ENCODE peak calls at places on chromosomes 7 and 10, in five cellular contexts. One of them, this sample, is unnamed.

GRCh38 chr10:13957856-13958255 is 371.1 kb downstream of the PRPF18 start:
- DNase-seq in A549: no peak
- DNase-seq in osteocyte: no peak
- DNase-seq in activated CD8-positive, alpha-beta T cell treated with anti-CD3 and anti-CD28 coated beads for 36 hours: no peak
- DNase-seq in pancreas: no peak
- DNase-seq in this sample: no peak

GRCh38 chr10:96650958-96651357 is 64.1 kb upstream of the TM9SF3 start:
- DNase-seq in osteocyte: no peak
- DNase-seq in pancreas: no peak
- DNase-seq in A549: no peak
- DNase-seq in activated CD8-positive, alpha-beta T cell treated with anti-CD3 and anti-CD28 coated beads for 36 hours: peak
- DNase-seq in this sample: no peak

GRCh38 chr7:105978035-105978434 is 15.0 kb downstream of the CDHR3 start:
- DNase-seq in A549: no peak
- DNase-seq in osteocyte: no peak
- DNase-seq in activated CD8-positive, alpha-beta T cell treated with anti-CD3 and anti-CD28 coated beads for 36 hours: no peak
- DNase-seq in pancreas: no peak
- DNase-seq in this sample: no peak

GRCh38 chr7:51160990-51161615 is 155.5 kb downstream of the COBL start:
- DNase-seq in pancreas: peak
- DNase-seq in A549: peak
- DNase-seq in osteocyte: peak
- DNase-seq in activated CD8-positive, alpha-beta T cell treated with anti-CD3 and anti-CD28 coated beads for 36 hours: peak
- DNase-seq in this sample: peak

GRCh38 chr7:43220250-43220649 is 107.8 kb downstream of the HECW1 start:
- DNase-seq in osteocyte: no peak
- DNase-seq in pancreas: no peak
- DNase-seq in A549: no peak
- DNase-seq in activated CD8-positive, alpha-beta T cell treated with anti-CD3 and anti-CD28 coated beads for 36 hours: no peak
- DNase-seq in this sample: no peak

GRCh38 chr7:116953727-116954442 is 584 bp downstream of the ST7 start:
- DNase-seq in pancreas: peak
- DNase-seq in activated CD8-positive, alpha-beta T cell treated with anti-CD3 and anti-CD28 coated beads for 36 hours: no peak
- DNase-seq in osteocyte: peak
- DNase-seq in A549: peak
- DNase-seq in this sample: peak

GRCh38 chr10:5105626-5106025 is 11.4 kb downstream of the AKR1C3 start:
- DNase-seq in activated CD8-positive, alpha-beta T cell treated with anti-CD3 and anti-CD28 coated beads for 36 hours: no peak
- DNase-seq in osteocyte: no peak
- DNase-seq in pancreas: no peak
- DNase-seq in A549: no peak
- DNase-seq in this sample: peak

GRCh38 chr10:131047501-131047900 is 264.0 kb downstream of the TCERG1L start:
- DNase-seq in pancreas: no peak
- DNase-seq in osteocyte: no peak
- DNase-seq in activated CD8-positive, alpha-beta T cell treated with anti-CD3 and anti-CD28 coated beads for 36 hours: no peak
- DNase-seq in A549: no peak
- DNase-seq in this sample: no peak

GRCh38 chr7:7761340-7761973 is 43.0 kb upstream of the RPA3 start:
- DNase-seq in pancreas: no peak
- DNase-seq in A549: peak
- DNase-seq in activated CD8-positive, alpha-beta T cell treated with anti-CD3 and anti-CD28 coated beads for 36 hours: no peak
- DNase-seq in osteocyte: no peak
- DNase-seq in this sample: peak

GRCh38 chr10:95880704-95881103 is 27.1 kb upstream of the CC2D2B start:
- DNase-seq in pancreas: no peak
- DNase-seq in activated CD8-positive, alpha-beta T cell treated with anti-CD3 and anti-CD28 coated beads for 36 hours: no peak
- DNase-seq in A549: no peak
- DNase-seq in osteocyte: no peak
- DNase-seq in this sample: no peak

GRCh38 chr10:87594181-87594580 is 65.5 kb upstream of the PAPSS2 start:
- DNase-seq in osteocyte: no peak
- DNase-seq in pancreas: no peak
- DNase-seq in A549: no peak
- DNase-seq in activated CD8-positive, alpha-beta T cell treated with anti-CD3 and anti-CD28 coated beads for 36 hours: no peak
- DNase-seq in this sample: no peak

GRCh38 chr10:99917963-99918825 is 91.6 kb downstream of the DNMBP start:
- DNase-seq in osteocyte: peak
- DNase-seq in A549: peak
- DNase-seq in pancreas: peak
- DNase-seq in activated CD8-positive, alpha-beta T cell treated with anti-CD3 and anti-CD28 coated beads for 36 hours: no peak
- DNase-seq in this sample: no peak

GRCh38 chr10:52668024-52668423 is 104.6 kb downstream of the MBL2 start:
- DNase-seq in osteocyte: no peak
- DNase-seq in activated CD8-positive, alpha-beta T cell treated with anti-CD3 and anti-CD28 coated beads for 36 hours: no peak
- DNase-seq in A549: no peak
- DNase-seq in pancreas: no peak
- DNase-seq in this sample: no peak

GRCh38 chr10:85971494-85971893 is 395.1 kb downstream of the GRID1 start:
- DNase-seq in A549: no peak
- DNase-seq in activated CD8-positive, alpha-beta T cell treated with anti-CD3 and anti-CD28 coated beads for 36 hours: no peak
- DNase-seq in pancreas: no peak
- DNase-seq in osteocyte: no peak
- DNase-seq in this sample: no peak

GRCh38 chr7:32143271-32143670 is 73.1 kb upstream of the PDE1C start:
- DNase-seq in A549: no peak
- DNase-seq in pancreas: no peak
- DNase-seq in osteocyte: no peak
- DNase-seq in activated CD8-positive, alpha-beta T cell treated with anti-CD3 and anti-CD28 coated beads for 36 hours: no peak
- DNase-seq in this sample: no peak

GRCh38 chr7:44484482-44485313 is 5.8 kb downstream of the NUDCD3 start:
- DNase-seq in activated CD8-positive, alpha-beta T cell treated with anti-CD3 and anti-CD28 coated beads for 36 hours: no peak
- DNase-seq in A549: no peak
- DNase-seq in osteocyte: no peak
- DNase-seq in pancreas: no peak
- DNase-seq in this sample: no peak

GRCh38 chr10:127492607-127493250 is 56.4 kb upstream of the NPS start:
- DNase-seq in pancreas: no peak
- DNase-seq in osteocyte: no peak
- DNase-seq in A549: peak
- DNase-seq in activated CD8-positive, alpha-beta T cell treated with anti-CD3 and anti-CD28 coated beads for 36 hours: no peak
- DNase-seq in this sample: peak
- TF ChIP-seq CTCF in pancreas: no peak
- TF ChIP-seq CTCF in osteocyte: peak
- TF ChIP-seq CTCF in A549: peak
- TF ChIP-seq CTCF in activated CD8-positive, alpha-beta T cell treated with anti-CD3 and anti-CD28 coated beads for 36 hours: no peak
- TF ChIP-seq CTCF in this sample: peak

GRCh38 chr10:11095374-11095785 is 77.7 kb downstream of the CELF2 start:
- DNase-seq in A549: no peak
- DNase-seq in activated CD8-positive, alpha-beta T cell treated with anti-CD3 and anti-CD28 coated beads for 36 hours: no peak
- DNase-seq in osteocyte: no peak
- DNase-seq in pancreas: no peak
- DNase-seq in this sample: no peak
- TF ChIP-seq CTCF in A549: no peak
- TF ChIP-seq CTCF in activated CD8-positive, alpha-beta T cell treated with anti-CD3 and anti-CD28 coated beads for 36 hours: no peak
- TF ChIP-seq CTCF in osteocyte: no peak
- TF ChIP-seq CTCF in pancreas: no peak
- TF ChIP-seq CTCF in this sample: no peak

GRCh38 chr7:1922870-1923236 is 252.8 kb downstream of the ELFN1 start:
- DNase-seq in activated CD8-positive, alpha-beta T cell treated with anti-CD3 and anti-CD28 coated beads for 36 hours: no peak
- DNase-seq in A549: no peak
- DNase-seq in pancreas: no peak
- DNase-seq in osteocyte: no peak
- DNase-seq in this sample: no peak
- TF ChIP-seq CTCF in activated CD8-positive, alpha-beta T cell treated with anti-CD3 and anti-CD28 coated beads for 36 hours: no peak
- TF ChIP-seq CTCF in A549: no peak
- TF ChIP-seq CTCF in pancreas: no peak
- TF ChIP-seq CTCF in osteocyte: no peak
- TF ChIP-seq CTCF in this sample: no peak

GRCh38 chr10:48216744-48217143 is 57.8 kb downstream of the FRMPD2 start:
- DNase-seq in A549: no peak
- DNase-seq in osteocyte: no peak
- DNase-seq in pancreas: no peak
- DNase-seq in activated CD8-positive, alpha-beta T cell treated with anti-CD3 and anti-CD28 coated beads for 36 hours: no peak
- DNase-seq in this sample: no peak

GRCh38 chr10:48214701-48215100 is 59.8 kb downstream of the FRMPD2 start:
- DNase-seq in pancreas: no peak
- DNase-seq in osteocyte: no peak
- DNase-seq in A549: no peak
- DNase-seq in activated CD8-positive, alpha-beta T cell treated with anti-CD3 and anti-CD28 coated beads for 36 hours: no peak
- DNase-seq in this sample: no peak

GRCh38 chr10:48215983-48216505 is 58.5 kb downstream of the FRMPD2 start:
- DNase-seq in activated CD8-positive, alpha-beta T cell treated with anti-CD3 and anti-CD28 coated beads for 36 hours: no peak
- DNase-seq in A549: no peak
- DNase-seq in osteocyte: no peak
- DNase-seq in pancreas: no peak
- DNase-seq in this sample: peak

GRCh38 chr10:48213047-48213446 is 61.4 kb downstream of the FRMPD2 start:
- DNase-seq in osteocyte: no peak
- DNase-seq in activated CD8-positive, alpha-beta T cell treated with anti-CD3 and anti-CD28 coated beads for 36 hours: no peak
- DNase-seq in A549: no peak
- DNase-seq in pancreas: no peak
- DNase-seq in this sample: no peak

DNA sequence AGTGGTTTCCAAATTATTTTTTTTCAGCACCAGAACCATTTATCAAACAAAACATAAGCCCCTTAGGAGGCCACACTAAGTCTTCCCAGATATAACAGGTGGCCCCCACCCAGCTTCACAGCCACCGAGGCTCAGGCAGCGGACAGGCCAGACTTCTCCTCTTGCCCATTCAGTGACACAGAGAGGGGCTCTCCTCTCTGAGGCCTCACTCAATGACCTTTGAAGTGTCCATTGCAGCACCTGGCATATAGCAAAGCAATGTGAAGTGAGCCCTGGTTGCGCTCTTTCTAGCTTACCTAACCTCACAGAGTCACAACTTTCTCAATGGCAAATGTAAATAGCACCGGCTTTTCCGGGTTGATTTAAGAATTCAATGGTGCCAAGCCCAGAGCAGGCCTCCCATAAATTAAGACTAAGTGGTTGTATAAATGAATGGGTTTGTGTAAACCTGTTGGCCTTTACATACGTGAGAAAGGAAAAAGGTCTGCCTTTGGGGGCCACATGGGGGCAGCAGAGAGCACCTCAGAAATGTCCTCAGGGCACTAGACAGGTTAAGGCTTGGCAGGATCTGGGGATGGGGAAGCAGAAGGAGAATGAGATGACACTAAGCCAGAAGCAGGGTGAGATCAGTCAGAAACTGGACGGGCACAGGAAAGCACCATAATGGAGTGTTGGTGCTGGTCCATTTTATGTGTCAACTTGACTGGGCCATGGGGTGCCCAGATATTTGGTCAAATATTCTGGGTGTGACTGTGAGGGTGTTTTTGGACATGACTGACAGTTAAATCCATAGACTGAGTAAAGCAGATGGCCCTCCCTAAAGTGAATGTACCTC is 59.1 kb downstream of the FRMPD2 start:
- DNase-seq in activated CD8-positive, alpha-beta T cell treated with anti-CD3 and anti-CD28 coated beads for 36 hours: peak
- DNase-seq in osteocyte: peak
- DNase-seq in pancreas: peak
- DNase-seq in A549: peak
- DNase-seq in this sample: peak
- TF ChIP-seq CTCF in activated CD8-positive, alpha-beta T cell treated with anti-CD3 and anti-CD28 coated beads for 36 hours: peak
- TF ChIP-seq CTCF in osteocyte: peak
- TF ChIP-seq CTCF in pancreas: peak
- TF ChIP-seq CTCF in A549: peak
- TF ChIP-seq CTCF in this sample: peak

GRCh38 chr10:82953909-82954308 is 1078.9 kb downstream of the NRG3 start:
- DNase-seq in activated CD8-positive, alpha-beta T cell treated with anti-CD3 and anti-CD28 coated beads for 36 hours: no peak
- DNase-seq in pancreas: no peak
- DNase-seq in A549: no peak
- DNase-seq in osteocyte: no peak
- DNase-seq in this sample: peak
- TF ChIP-seq CTCF in activated CD8-positive, alpha-beta T cell treated with anti-CD3 and anti-CD28 coated beads for 36 hours: no peak
- TF ChIP-seq CTCF in pancreas: no peak
- TF ChIP-seq CTCF in A549: no peak
- TF ChIP-seq CTCF in osteocyte: no peak
- TF ChIP-seq CTCF in this sample: no peak

DNA sequence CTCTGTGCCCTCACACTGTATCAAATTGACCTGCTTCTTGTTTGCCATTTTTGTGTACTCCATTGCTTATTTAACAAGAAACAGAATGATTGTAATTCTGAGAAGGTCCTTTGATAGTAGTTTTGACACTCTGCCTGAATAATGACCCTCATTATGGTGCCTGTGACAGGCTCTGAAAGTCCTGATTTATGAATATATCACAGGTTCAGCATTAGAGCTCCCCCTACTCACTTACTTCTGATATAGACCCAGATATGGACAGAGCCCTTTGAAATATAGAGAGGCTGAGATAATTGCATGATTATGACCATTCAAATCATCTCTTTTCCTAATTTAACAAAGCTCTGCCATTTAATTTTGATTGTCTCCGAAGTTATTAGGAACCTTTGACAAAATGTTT is 465.3 kb downstream of the MDFIC start:
- DNase-seq in pancreas: no peak
- DNase-seq in osteocyte: no peak
- DNase-seq in A549: no peak
- DNase-seq in activated CD8-positive, alpha-beta T cell treated with anti-CD3 and anti-CD28 coated beads for 36 hours: no peak
- DNase-seq in this sample: no peak
- TF ChIP-seq CTCF in pancreas: no peak
- TF ChIP-seq CTCF in osteocyte: no peak
- TF ChIP-seq CTCF in A549: no peak
- TF ChIP-seq CTCF in activated CD8-positive, alpha-beta T cell treated with anti-CD3 and anti-CD28 coated beads for 36 hours: no peak
- TF ChIP-seq CTCF in this sample: no peak

DNA sequence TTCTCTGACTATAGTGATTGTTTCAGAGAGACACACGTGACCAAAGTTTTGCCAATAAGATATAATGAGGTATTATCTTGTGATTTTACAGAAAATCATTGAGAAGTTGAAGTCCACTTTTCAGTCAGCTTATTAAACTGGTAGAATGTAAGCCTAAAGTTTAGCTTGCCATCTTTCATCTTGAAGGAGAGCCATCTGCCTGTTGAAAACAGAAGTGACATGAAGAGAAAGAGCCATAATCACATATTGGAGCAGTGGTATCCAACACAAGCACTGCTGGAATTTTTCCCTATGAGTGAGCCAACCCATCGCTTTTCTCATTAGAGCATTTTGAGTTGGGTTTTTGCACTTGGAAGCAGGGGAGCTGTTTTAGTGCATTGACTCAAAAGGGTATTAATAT is 117.6 kb upstream of the FERD3L start:
- DNase-seq in pancreas: no peak
- DNase-seq in A549: no peak
- DNase-seq in osteocyte: no peak
- DNase-seq in activated CD8-positive, alpha-beta T cell treated with anti-CD3 and anti-CD28 coated beads for 36 hours: no peak
- DNase-seq in this sample: no peak
- TF ChIP-seq CTCF in pancreas: no peak
- TF ChIP-seq CTCF in A549: no peak
- TF ChIP-seq CTCF in osteocyte: no peak
- TF ChIP-seq CTCF in activated CD8-positive, alpha-beta T cell treated with anti-CD3 and anti-CD28 coated beads for 36 hours: no peak
- TF ChIP-seq CTCF in this sample: no peak

DNA sequence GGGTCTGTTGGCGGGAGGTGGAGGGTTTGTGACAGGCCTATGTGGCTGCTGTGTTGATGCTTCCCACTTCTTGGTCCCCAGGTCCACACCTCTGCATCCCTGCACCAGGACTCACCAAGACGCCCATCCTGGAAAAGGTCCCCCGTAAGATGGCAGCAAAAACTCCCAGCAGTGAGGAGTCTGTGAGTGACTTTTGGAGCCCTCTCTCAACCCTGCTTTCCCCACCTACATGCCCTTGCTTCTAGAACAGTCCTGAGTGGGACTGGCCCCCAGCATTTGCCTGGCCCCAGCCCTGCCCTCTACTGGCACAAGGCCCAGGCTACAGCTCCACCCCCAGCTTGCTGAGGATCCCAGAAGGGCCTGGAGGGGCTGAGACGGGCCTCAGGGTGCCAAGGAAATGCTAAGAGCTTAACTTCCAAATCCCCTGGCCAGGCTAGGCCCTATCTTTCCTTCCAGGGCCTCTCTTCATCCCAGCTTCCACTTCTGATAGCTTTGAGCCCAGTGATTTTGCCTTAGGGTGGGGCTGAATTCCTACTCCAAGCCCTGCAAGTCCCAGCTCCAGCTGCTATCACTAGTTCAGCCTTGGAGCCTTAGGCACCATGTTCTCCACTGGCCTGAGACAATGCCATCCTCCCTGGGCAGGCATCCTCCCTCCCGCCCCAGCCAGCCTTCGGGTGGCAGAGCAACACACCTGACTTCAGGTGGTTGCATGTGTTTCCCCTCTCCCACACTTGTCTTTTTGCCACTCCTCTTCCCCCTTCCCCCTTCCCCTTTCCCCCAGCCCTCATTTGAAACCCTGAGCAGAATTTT is 2.8 kb downstream of the CHAT start:
- DNase-seq in pancreas: no peak
- DNase-seq in osteocyte: no peak
- DNase-seq in activated CD8-positive, alpha-beta T cell treated with anti-CD3 and anti-CD28 coated beads for 36 hours: no peak
- DNase-seq in A549: no peak
- DNase-seq in this sample: no peak
- TF ChIP-seq CTCF in pancreas: no peak
- TF ChIP-seq CTCF in osteocyte: no peak
- TF ChIP-seq CTCF in activated CD8-positive, alpha-beta T cell treated with anti-CD3 and anti-CD28 coated beads for 36 hours: no peak
- TF ChIP-seq CTCF in A549: no peak
- TF ChIP-seq CTCF in this sample: no peak

This sample was measured in MCF 10A.